ENCODE peak calls at places on chromosomes 3 and 15, in four cellular contexts. M is body of pancreas, V is small intestine, W is SJSA1. U is an unnamed sample.

GRCh38 chr3:16319307-16319706 is 54.3 kb downstream of the OXNAD1 start:
- DNase-seq in M (no peak), V (peak; percentile 43), W (no peak), U (no peak)

GRCh38 chr3:142027713-142028112 is 121.6 kb downstream of the TFDP2 start:
- DNase-seq in M (no peak), V (peak; percentile 55), W (peak; percentile 51), U (no peak)

GRCh38 chr15:79956354-79956939 is 14.5 kb downstream of the BCL2A1 start:
- DNase-seq in M (no peak), V (peak; percentile 72), W (no peak), U (no peak)

GRCh38 chr3:43048470-43048869 is 57.4 kb downstream of the POMGNT2 start:
- DNase-seq in M (no peak), V (no peak), W (no peak), U (no peak)

GRCh38 chr3:139939681-139940190 is 4.8 kb downstream of the CLSTN2 start:
- DNase-seq in M (no peak), V (no peak), W (no peak), U (no peak)

GRCh38 chr3:153626158-153626557 is 464.1 kb downstream of the RAP2B start:
- DNase-seq in M (no peak), V (no peak), W (no peak), U (no peak)

GRCh38 chr15:76012021-76012551 is at the start of gene NRG4:
- DNase-seq in M (peak; percentile 55), V (peak; percentile 1), W (no peak), U (no peak)

GRCh38 chr3:41404601-41405000 is 205.3 kb downstream of the CTNNB1 start:
- DNase-seq in M (no peak), V (no peak), W (no peak), U (no peak)

GRCh38 chr3:57094606-57095005 is 34.1 kb downstream of the SPATA12 start:
- DNase-seq in M (no peak), V (no peak), W (no peak), U (no peak)

GRCh38 chr15:82944038-82944437 is 8.5 kb downstream of the HOMER2 start:
- DNase-seq in M (no peak), V (no peak), W (no peak), U (no peak)

GRCh38 chr15:82943176-82943575 is 9.3 kb downstream of the HOMER2 start:
- DNase-seq in M (no peak), V (no peak), W (no peak), U (no peak)

GRCh38 chr15:82946155-82946701 is 6.3 kb downstream of the HOMER2 start:
- DNase-seq in M (no peak), V (no peak), W (no peak), U (no peak)

GRCh38 chr15:82945326-82945725 is 7.2 kb downstream of the HOMER2 start:
- DNase-seq in M (no peak), V (no peak), W (no peak), U (no peak)

DNA sequence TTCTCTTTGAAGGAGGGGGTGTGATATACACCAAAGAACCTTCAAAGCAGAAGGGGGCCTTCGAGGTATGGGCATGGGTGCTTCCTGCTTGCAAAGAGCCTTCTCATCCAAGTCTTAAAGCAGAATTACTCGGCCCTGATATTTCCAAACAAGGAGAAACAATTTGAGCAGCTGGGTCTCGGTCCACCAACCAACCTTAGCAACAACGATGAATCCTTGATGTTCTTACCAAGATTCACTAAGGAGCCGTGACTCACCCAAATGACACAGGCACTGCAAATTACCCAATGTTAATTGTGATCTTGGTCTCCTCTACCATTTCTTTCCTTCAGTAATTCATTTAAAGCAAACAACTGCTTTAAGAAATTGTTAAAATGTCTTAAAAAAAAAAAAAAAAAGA is 7.7 kb downstream of the HOMER2 start:
- DNase-seq in M (no peak), V (no peak), W (no peak), U (no peak)
- H3K27ac ChIP-seq in M (peak overlapping the region; percentile 80), V (no peak overlapping the region), W (no peak overlapping the region), U (no peak overlapping the region)

DNA sequence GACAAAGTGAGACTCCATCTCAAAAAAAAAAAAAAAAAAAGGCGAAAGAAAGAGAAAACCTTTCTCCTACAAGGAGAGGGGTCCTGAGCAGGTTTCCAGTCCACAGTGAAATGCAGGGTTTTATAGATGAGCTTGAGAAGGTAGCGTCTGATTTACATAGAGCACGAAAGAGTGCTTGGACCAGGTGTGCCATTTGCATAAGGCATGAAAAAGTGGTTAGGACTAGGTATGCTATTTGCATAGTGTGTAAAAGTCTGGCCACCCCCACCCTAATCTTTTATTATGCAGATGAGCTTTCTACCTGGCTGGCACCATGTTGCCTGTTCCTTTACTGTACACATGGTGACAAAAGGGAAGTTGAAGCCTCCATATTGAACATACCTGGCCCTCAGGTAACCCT is 13.6 kb upstream of the RNU6-1 start:
- DNase-seq in M (no peak), V (no peak), W (no peak), U (no peak)
- H3K27ac ChIP-seq in M (no peak overlapping the region), V (no peak overlapping the region), W (no peak overlapping the region), U (no peak overlapping the region)

GRCh38 chr3:172057624-172058023 is 18.2 kb downstream of the FNDC3B start:
- DNase-seq in M (no peak), V (no peak), W (no peak), U (no peak)

GRCh38 chr3:172054115-172054764 is 14.9 kb downstream of the FNDC3B start:
- DNase-seq in M (no peak), V (no peak), W (no peak), U (no peak)

GRCh38 chr3:172059532-172059931 is 20.2 kb downstream of the FNDC3B start:
- DNase-seq in M (no peak), V (no peak), W (no peak), U (no peak)

GRCh38 chr3:172057059-172057458 is 17.7 kb downstream of the FNDC3B start:
- DNase-seq in M (no peak), V (no peak), W (no peak), U (no peak)

GRCh38 chr3:172056416-172056815 is 17.0 kb downstream of the FNDC3B start:
- DNase-seq in M (no peak), V (peak; percentile 29), W (no peak), U (no peak)
- H3K27ac ChIP-seq in M (no peak overlapping the region), V (no peak overlapping the region), W (no peak overlapping the region), U (peak overlapping the region; percentile 39)

DNA sequence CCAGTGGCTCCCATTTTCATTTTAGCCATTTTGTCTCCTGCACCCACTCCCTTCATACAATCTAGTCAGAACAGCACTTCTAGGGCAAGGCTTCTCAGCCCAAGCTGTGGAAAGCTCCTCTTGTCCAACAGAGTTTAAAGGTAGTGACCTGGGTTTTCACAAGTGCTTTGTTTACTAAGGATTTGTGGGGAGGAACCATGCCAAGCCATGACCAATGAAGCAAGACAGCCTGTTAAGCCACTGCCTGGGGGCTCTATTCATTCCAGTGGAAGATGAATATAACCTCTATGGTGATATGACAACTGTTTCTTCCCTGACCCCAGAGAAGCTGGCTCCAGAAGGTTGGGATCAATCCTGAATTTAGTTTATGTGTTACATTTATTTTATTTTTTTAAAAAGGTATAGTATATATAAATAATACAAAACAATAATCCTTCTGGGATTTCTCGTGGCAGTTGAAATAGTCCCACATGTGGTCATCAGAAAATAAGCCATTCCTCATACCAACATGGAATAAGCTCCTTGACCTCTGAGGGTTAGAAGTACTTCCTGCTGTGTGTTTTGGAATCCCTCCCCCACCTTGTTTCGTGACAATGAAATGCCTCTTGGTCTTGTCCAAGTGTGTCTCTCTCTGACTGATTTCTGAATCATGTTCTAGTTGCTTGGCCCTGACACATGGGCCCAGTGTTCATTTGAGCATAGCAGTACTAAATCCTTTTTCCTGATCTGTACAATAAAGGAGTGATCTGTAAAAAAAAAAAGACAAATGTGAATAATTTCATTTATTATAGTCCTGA is 13.3 kb upstream of the THUMPD3 start:
- DNase-seq in M (no peak), V (no peak), W (peak; percentile 47), U (no peak)
- H3K27ac ChIP-seq in M (no peak overlapping the region), V (no peak overlapping the region), W (peak overlapping the region; percentile 41), U (no peak overlapping the region)

GRCh38 chr3:64936570-64936969 is 248.8 kb upstream of the ADAMTS9 start:
- DNase-seq in M (no peak), V (no peak), W (no peak), U (no peak)

GRCh38 chr3:64930891-64931290 is 243.1 kb upstream of the ADAMTS9 start:
- DNase-seq in M (no peak), V (no peak), W (no peak), U (no peak)

GRCh38 chr3:64932016-64932518 is 244.3 kb upstream of the ADAMTS9 start:
- DNase-seq in M (no peak), V (no peak), W (no peak), U (no peak)

GRCh38 chr3:64935995-64936394 is 248.2 kb upstream of the ADAMTS9 start:
- DNase-seq in M (no peak), V (no peak), W (no peak), U (no peak)

GRCh38 chr3:64932666-64933342 is 245.0 kb upstream of the ADAMTS9 start:
- DNase-seq in M (no peak), V (peak; percentile 59), W (no peak), U (no peak)
- H3K27ac ChIP-seq in M (no peak overlapping the region), V (no peak overlapping the region), W (no peak overlapping the region), U (no peak overlapping the region)